ENCODE peak calls at places on chromosomes 1 and 21, in five cellular contexts. V is IMR-90, K is stomach, I is aorta, E is keratinocyte. N is an unnamed sample.

GRCh38 chr1:196538473-196538872 is 69.8 kb downstream of the KCNT2 start:
- DNase-seq in K (no peak), V (no peak), I (no peak), E (no peak), N (no peak)

GRCh38 chr1:101697057-101697456 is 299.7 kb downstream of the OLFM3 start:
- DNase-seq in V (no peak), I (no peak), K (no peak), E (no peak), N (peak; percentile 31)

GRCh38 chr1:94025383-94026340 is 95.3 kb downstream of the ABCA4 start:
- DNase-seq in V (peak; percentile 79), I (no peak), E (no peak), K (no peak), N (peak; percentile 90)

GRCh38 chr1:212819704-212820103 is 27.7 kb downstream of the SPATA45 start:
- DNase-seq in K (no peak), V (peak; percentile 26), I (no peak), E (no peak), N (peak; percentile 88)

GRCh38 chr1:99682291-99682751 is 36.4 kb downstream of the PALMD start:
- DNase-seq in V (peak; percentile 88), I (no peak), E (no peak), K (no peak), N (peak; percentile 83)

GRCh38 chr1:228443395-228443794 is 26.7 kb upstream of the TRIM17 start:
- DNase-seq in E (no peak), K (no peak), I (no peak), V (no peak), N (no peak)

GRCh38 chr1:202685671-202686070 is 24.6 kb downstream of the SYT2 start:
- DNase-seq in K (no peak), V (no peak), I (no peak), E (no peak), N (no peak)

GRCh38 chr1:11800756-11801433 is 4.9 kb downstream of the MTHFR start:
- DNase-seq in K (no peak), E (no peak), V (no peak), I (no peak), N (no peak)

GRCh38 chr1:235073968-235074334 is 54.7 kb downstream of the TOMM20 start:
- DNase-seq in I (peak; percentile 36), K (peak; percentile 87), V (no peak), E (no peak), N (no peak)

GRCh38 chr1:64539808-64540207 is 69.9 kb downstream of the CACHD1 start:
- DNase-seq in K (peak; percentile 80), I (peak; percentile 85), E (no peak), V (peak; percentile 35), N (peak; percentile 81)

GRCh38 chr1:205568469-205569361 is 63.1 kb downstream of the ELK4 start:
- DNase-seq in K (peak; percentile 45), I (no peak), V (no peak), E (no peak), N (no peak)

GRCh38 chr1:97143236-97143882 is 421.8 kb downstream of the PTBP2 start:
- DNase-seq in I (no peak), V (peak; percentile 39), K (no peak), E (no peak), N (no peak)

GRCh38 chr1:10210841-10211804 is 753 bp downstream of the KIF1B start:
- DNase-seq in K (peak; percentile 87), I (peak; percentile 96), V (peak; percentile 91), E (no peak), N (peak; percentile 76)

GRCh38 chr1:198543670-198544260 is 3.3 kb upstream of the ATP6V1G3 start:
- DNase-seq in K (no peak), V (no peak), E (no peak), I (no peak), N (no peak)

GRCh38 chr1:193674292-193674944 is 488.0 kb upstream of the B3GALT2 start:
- DNase-seq in I (no peak), E (no peak), V (peak; percentile 65), K (no peak), N (peak; percentile 42)

GRCh38 chr1:150406483-150406882 is 42.5 kb downstream of the RPRD2 start:
- DNase-seq in I (no peak), E (no peak), V (no peak), K (no peak), N (peak; percentile 14)

GRCh38 chr1:12588695-12589094 is 29.3 kb downstream of the DHRS3 start:
- DNase-seq in E (no peak), V (no peak), K (no peak), I (no peak), N (no peak)

GRCh38 chr1:15246960-15247614 is at the start of gene FHAD1:
- DNase-seq in V (peak; percentile 17), K (peak; percentile 78), I (peak; percentile 76), E (no peak), N (peak; percentile 69)

GRCh38 chr1:184536246-184536985 is 149.6 kb downstream of the C1orf21 start:
- DNase-seq in I (no peak), K (no peak), V (no peak), E (no peak), N (no peak)

GRCh38 chr1:60757485-60757884 is 324.9 kb upstream of the NFIA start:
- DNase-seq in V (no peak), I (no peak), E (no peak), K (no peak), N (no peak)

GRCh38 chr1:47388548-47389238 is 27.4 kb upstream of the FOXE3 start:
- DNase-seq in E (no peak), V (peak; percentile 67), I (peak; percentile 61), K (peak; percentile 70), N (peak; percentile 83)

GRCh38 chr1:5949761-5950100 is 42.5 kb downstream of the NPHP4 start:
- DNase-seq in I (no peak), K (peak; percentile 17), E (no peak), V (no peak), N (no peak)

GRCh38 chr1:179313004-179313403 is 19.4 kb downstream of the SOAT1 start:
- DNase-seq in I (no peak), V (no peak), K (peak; percentile 48), E (no peak), N (no peak)

GRCh38 chr1:154329152-154329521 is 3.8 kb downstream of the ATP8B2 start:
- DNase-seq in I (no peak), V (no peak), E (no peak), K (no peak), N (peak; percentile 84)

GRCh38 chr1:92481598-92482403 is 4.9 kb downstream of the GFI1 start:
- DNase-seq in I (no peak), E (no peak), V (no peak), K (no peak), N (no peak)

GRCh38 chr1:205986291-205986690 is 16.9 kb downstream of the RAB7B start:
- DNase-seq in I (no peak), E (no peak), V (no peak), K (no peak), N (no peak)

GRCh38 chr1:93713247-93713764 is 31.7 kb upstream of the BCAR3 start:
- DNase-seq in I (no peak), V (no peak), E (no peak), K (no peak), N (no peak)

GRCh38 chr21:43619856-43620255 is 39.4 kb downstream of the HSF2BP start:
- DNase-seq in E (no peak), I (no peak), V (no peak), K (no peak), N (no peak)

GRCh38 chr1:63317007-63317813 is 5.2 kb upstream of the FOXD3 start:
- DNase-seq in K (peak; percentile 85), I (peak; percentile 81), E (peak; percentile 13), V (peak; percentile 41), N (peak; percentile 59)

GRCh38 chr1:63319069-63320023 is 3.0 kb upstream of the FOXD3 start:
- DNase-seq in V (no peak), E (no peak), K (no peak), I (no peak), N (no peak)

GRCh38 chr1:63318255-63319068 is 3.9 kb upstream of the FOXD3 start:
- DNase-seq in K (no peak), I (no peak), E (no peak), V (no peak), N (no peak)

GRCh38 chr1:63317814-63318156 is 4.6 kb upstream of the FOXD3 start:
- DNase-seq in E (no peak), K (no peak), I (no peak), V (no peak), N (no peak)

GRCh38 chr1:63316540-63316939 is 5.8 kb upstream of the FOXD3 start:
- DNase-seq in E (no peak), I (no peak), V (no peak), K (no peak), N (no peak)
- H3K4me3 ChIP-seq in E (peak overlapping the region; percentile 73), I (no peak overlapping the region), V (no peak overlapping the region), K (peak overlapping the region; percentile 48), N (no peak overlapping the region)

DNA sequence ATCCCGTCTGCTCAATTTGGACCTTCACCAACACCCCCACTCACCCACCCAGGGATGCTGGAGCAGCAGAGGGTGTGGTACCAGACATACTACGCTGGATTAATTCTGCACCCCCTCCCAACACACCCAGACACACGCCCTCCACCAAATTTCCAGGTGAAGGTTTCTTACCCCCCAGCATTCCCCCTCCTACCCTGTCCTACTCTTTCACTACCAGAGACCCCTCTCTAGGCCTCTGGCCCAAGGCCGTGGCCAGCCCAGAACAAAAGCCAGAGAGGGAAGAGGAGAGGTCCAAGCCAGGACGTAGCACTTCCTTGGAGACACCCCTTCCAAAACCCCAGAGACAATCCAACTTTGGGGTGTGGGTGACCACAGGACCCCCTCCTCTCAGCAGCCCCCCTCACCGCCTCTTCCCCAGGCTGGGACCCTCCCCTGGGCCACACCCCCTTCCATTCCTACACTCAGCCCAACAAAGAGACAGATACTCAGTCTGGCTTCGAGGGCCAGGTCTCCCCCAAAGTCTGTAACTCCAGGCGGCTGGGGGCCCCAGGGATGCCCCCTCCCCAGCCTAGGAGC is 1.6 kb downstream of the MEX3A start:
- DNase-seq in I (no peak), E (no peak), V (no peak), K (no peak), N (no peak)
- H3K4me3 ChIP-seq in I (no peak overlapping the region), E (no peak overlapping the region), V (peak overlapping the region; percentile 71), K (no peak overlapping the region), N (peak overlapping the region; percentile 80)

GRCh38 chr1:241847540-241847795 is 536 bp upstream of the EXO1 start:
- DNase-seq in K (no peak), E (no peak), V (no peak), I (no peak), N (no peak)

GRCh38 chr1:241847796-241848668 is at the start of gene EXO1:
- DNase-seq in E (no peak), I (peak; percentile 94), V (peak; percentile 92), K (peak; percentile 86), N (peak; percentile 94)

GRCh38 chr1:241848680-241849344 is 808 bp downstream of the EXO1 start:
- DNase-seq in E (no peak), K (no peak), V (no peak), I (no peak), N (no peak)

GRCh38 chr1:241846862-241847539 is 1.0 kb upstream of the EXO1 start:
- DNase-seq in K (no peak), I (no peak), E (no peak), V (no peak), N (no peak)

DNA sequence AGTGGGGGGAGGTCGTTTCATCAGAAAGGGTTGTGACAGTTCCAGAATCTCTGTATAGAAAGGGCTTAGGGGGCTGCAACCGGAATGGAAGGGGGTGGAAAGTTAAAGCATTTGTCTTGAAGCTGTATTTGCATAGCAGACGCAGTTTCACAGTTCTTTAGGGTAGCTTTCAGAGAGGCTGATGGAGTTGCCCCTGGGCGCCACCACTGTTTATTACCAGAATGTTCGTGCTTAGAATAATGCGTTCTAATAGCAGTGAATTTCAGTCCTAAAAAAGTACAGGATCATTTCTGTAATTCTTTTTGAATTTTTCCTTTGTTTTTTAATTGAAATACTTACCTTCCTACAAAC is 1.3 kb downstream of the EXO1 start:
- DNase-seq in K (no peak), I (no peak), V (no peak), E (no peak), N (no peak)
- H3K4me3 ChIP-seq in K (no peak overlapping the region), I (no peak overlapping the region), V (peak overlapping the region; percentile 6), E (peak overlapping the region; percentile 96), N (no peak overlapping the region)

GRCh38 chr1:31626451-31627202 is 9.1 kb downstream of the HCRTR1 start:
- DNase-seq in E (no peak), I (no peak), K (no peak), V (peak; percentile 29), N (no peak)
- H3K4me3 ChIP-seq in E (no peak overlapping the region), I (no peak overlapping the region), K (no peak overlapping the region), V (no peak overlapping the region), N (no peak overlapping the region)

N was measured in choroid plexus epithelial cell.